ENCODE peak calls at places on chromosome 18, in six cellular contexts. W is heart left ventricle; Z is H7; I is CD8-positive, alpha-beta T cell; B is IMR-90; O is thoracic aorta. K is an unnamed sample.

GRCh38 chr18:46333371-46334199 is 229.4 kb downstream of the HAUS1 start:
- DNase-seq in W (peak; percentile 79), Z (peak; percentile 92), I (no peak), B (no peak), O (no peak), K (peak; percentile 35)

GRCh38 chr18:73888565-73888964 is 259.1 kb downstream of the FBXO15 start:
- DNase-seq in W (no peak), Z (no peak), I (no peak), B (no peak), O (no peak), K (no peak)

GRCh38 chr18:75162467-75162866 is 46.5 kb downstream of the PTGR3 start:
- DNase-seq in W (no peak), Z (no peak), I (no peak), B (peak; percentile 71), O (no peak), K (peak; percentile 47)

GRCh38 chr18:23068692-23069305 is 66.5 kb upstream of the CABLES1 start:
- DNase-seq in W (no peak), Z (no peak), I (no peak), B (no peak), O (no peak), K (no peak)

GRCh38 chr18:76528477-76529432 is 33.7 kb upstream of the ZNF516 start:
- DNase-seq in W (no peak), Z (peak; percentile 62), I (no peak), B (peak; percentile 83), O (no peak), K (peak; percentile 84)

GRCh38 chr18:47149457-47150028 is 757 bp downstream of the HDHD2 start:
- DNase-seq in W (no peak), Z (peak; percentile 36), I (no peak), B (peak; percentile 2), O (no peak), K (no peak)

GRCh38 chr18:61637319-61637718 is 255.5 kb downstream of the RNF152 start:
- DNase-seq in W (no peak), Z (peak; percentile 42), I (no peak), B (no peak), O (no peak), K (no peak)

GRCh38 chr18:10094154-10094553 is 180.3 kb downstream of the VAPA start:
- DNase-seq in W (no peak), Z (no peak), I (no peak), B (peak; percentile 72), O (no peak), K (peak; percentile 45)

GRCh38 chr18:63903981-63904570 is 3.7 kb upstream of the SERPINB10 start:
- DNase-seq in W (no peak), Z (no peak), I (no peak), B (no peak), O (no peak), K (no peak)

GRCh38 chr18:23148382-23148781 is 13.1 kb downstream of the CABLES1 start:
- DNase-seq in W (no peak), Z (no peak), I (no peak), B (no peak), O (no peak), K (no peak)

GRCh38 chr18:79785831-79786230 is 11.9 kb upstream of the KCNG2 start:
- DNase-seq in W (no peak), Z (no peak), I (no peak), B (no peak), O (no peak), K (no peak)

GRCh38 chr18:11757084-11757590 is 68.1 kb downstream of the GNAL start:
- DNase-seq in W (no peak), Z (no peak), I (no peak), B (no peak), O (no peak), K (no peak)

GRCh38 chr18:45916302-45916701 is 50.8 kb downstream of the EPG5 start:
- DNase-seq in W (no peak), Z (peak; percentile 34), I (no peak), B (no peak), O (no peak), K (no peak)

GRCh38 chr18:59659486-59660187 is 37.6 kb downstream of the CCBE1 start:
- DNase-seq in W (no peak), Z (no peak), I (no peak), B (peak; percentile 50), O (no peak), K (no peak)

GRCh38 chr18:7821784-7822183 is 254.7 kb downstream of the PTPRM start:
- DNase-seq in W (no peak), Z (no peak), I (no peak), B (no peak), O (no peak), K (peak; percentile 40)

GRCh38 chr18:50091495-50092249 is 103.3 kb downstream of the MYO5B start:
- DNase-seq in W (no peak), Z (no peak), I (no peak), B (no peak), O (no peak), K (no peak)

DNA sequence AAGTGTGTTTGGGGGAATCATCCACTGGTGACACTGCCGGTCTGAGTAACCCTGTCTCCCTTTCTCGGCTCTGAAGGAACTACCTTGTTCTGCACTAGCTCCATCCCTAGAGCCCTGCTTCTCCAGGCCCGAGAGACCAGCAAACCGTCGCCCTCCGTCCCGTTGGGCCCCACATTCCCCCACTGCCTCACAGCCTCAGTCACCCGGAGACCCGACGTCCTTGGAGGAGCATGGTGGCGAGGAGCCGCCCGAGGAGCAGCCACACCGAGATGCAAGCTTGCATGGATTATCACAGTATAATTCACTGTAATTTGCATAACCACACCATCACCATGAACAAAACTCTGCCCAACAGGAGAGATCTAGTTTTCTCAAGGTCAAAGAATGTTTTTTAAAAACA is 126.2 kb downstream of the MTCL1 start:
- DNase-seq in W (no peak), Z (no peak), I (no peak), B (no peak), O (no peak), K (no peak)
- H3K36me3 ChIP-seq in W (no peaks in the 10 kb centered on the region), Z (no peaks in the 10 kb centered on the region), I (no peaks in the 10 kb centered on the region), B (peaks cover 25% of the 10 kb centered on the region), O (no peaks in the 10 kb centered on the region), K (peaks cover 8% of the 10 kb centered on the region)

GRCh38 chr18:2776596-2776995 is 70.2 kb upstream of the EMILIN2 start:
- DNase-seq in W (no peak), Z (no peak), I (no peak), B (no peak), O (no peak), K (no peak)

GRCh38 chr18:2774669-2775068 is 72.1 kb upstream of the EMILIN2 start:
- DNase-seq in W (no peak), Z (no peak), I (no peak), B (no peak), O (no peak), K (no peak)
- H3K36me3 ChIP-seq in W (peaks cover 33% of the 10 kb centered on the region), Z (peaks cover 4% of the 10 kb centered on the region), I (peaks cover 73% of the 10 kb centered on the region), B (peaks cover 42% of the 10 kb centered on the region), O (peaks cover 41% of the 10 kb centered on the region), K (peaks cover 96% of the 10 kb centered on the region)

GRCh38 chr18:3175195-3175758 is 44.5 kb downstream of the MYOM1 start:
- DNase-seq in W (no peak), Z (no peak), I (no peak), B (peak; percentile 11), O (no peak), K (peak; percentile 30)

GRCh38 chr18:3180325-3180724 is 39.4 kb downstream of the MYOM1 start:
- DNase-seq in W (no peak), Z (peak; percentile 14), I (no peak), B (peak; percentile 28), O (no peak), K (peak; percentile 16)

GRCh38 chr18:3183103-3183717 is 36.6 kb downstream of the MYOM1 start:
- DNase-seq in W (no peak), Z (no peak), I (no peak), B (no peak), O (no peak), K (no peak)

GRCh38 chr18:3177902-3178687 is 41.7 kb downstream of the MYOM1 start:
- DNase-seq in W (no peak), Z (no peak), I (no peak), B (peak; percentile 19), O (peak; percentile 28), K (no peak)

DNA sequence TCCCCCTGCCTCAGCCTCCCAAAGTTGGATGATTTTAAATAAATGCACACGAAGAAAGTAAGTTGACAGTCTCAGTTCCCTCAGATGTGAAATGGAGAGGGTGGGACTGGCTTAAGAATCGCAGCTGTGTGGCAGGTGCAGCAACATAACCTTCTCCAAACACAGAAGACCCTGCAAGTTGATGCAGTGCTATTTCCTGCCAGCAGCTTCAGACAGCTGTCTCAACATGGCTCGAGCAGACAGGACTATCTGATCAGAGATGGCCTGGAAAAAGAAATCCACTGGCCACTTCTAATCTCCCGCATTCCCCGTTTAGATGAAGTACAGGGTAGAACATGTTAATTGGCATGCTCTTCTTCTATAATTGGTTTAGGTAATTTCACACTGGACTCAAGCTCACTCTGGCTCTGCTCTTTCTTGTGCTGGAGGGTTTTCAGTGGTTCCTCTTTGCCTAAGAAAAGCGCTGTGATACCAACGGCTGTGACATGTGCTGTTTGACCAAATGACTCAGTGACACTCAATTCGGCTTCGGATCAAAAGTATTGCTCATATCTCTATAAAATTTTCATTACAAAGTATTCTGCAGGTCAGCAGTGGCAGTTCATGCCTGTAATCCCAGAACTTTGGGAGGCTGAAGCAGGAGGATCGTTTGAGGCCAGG is 40.2 kb downstream of the MYOM1 start:
- DNase-seq in W (no peak), Z (no peak), I (no peak), B (no peak), O (no peak), K (no peak)
- H3K36me3 ChIP-seq in W (no peaks in the 10 kb centered on the region), Z (no peaks in the 10 kb centered on the region), I (no peaks in the 10 kb centered on the region), B (no peaks in the 10 kb centered on the region), O (peaks cover 5% of the 10 kb centered on the region), K (no peaks in the 10 kb centered on the region)

GRCh38 chr18:2683055-2683454 is 27.5 kb downstream of the SMCHD1 start:
- DNase-seq in W (no peak), Z (no peak), I (no peak), B (no peak), O (no peak), K (no peak)
- H3K36me3 ChIP-seq in W (no peaks in the 10 kb centered on the region), Z (no peaks in the 10 kb centered on the region), I (peaks cover 34% of the 10 kb centered on the region), B (peaks cover 16% of the 10 kb centered on the region), O (peaks cover 3% of the 10 kb centered on the region), K (peaks cover 31% of the 10 kb centered on the region)

GRCh38 chr18:21389903-21390302 is 147.9 kb downstream of the GREB1L start:
- DNase-seq in W (no peak), Z (no peak), I (no peak), B (no peak), O (no peak), K (no peak)
- H3K36me3 ChIP-seq in W (no peaks in the 10 kb centered on the region), Z (no peaks in the 10 kb centered on the region), I (no peaks in the 10 kb centered on the region), B (no peaks in the 10 kb centered on the region), O (no peaks in the 10 kb centered on the region), K (peaks cover 2% of the 10 kb centered on the region)